ENCODE peak calls at places on chromosomes 4 and X, in six cellular contexts. N is endothelial cell; H is RPMI7951; E is GM23338; V is CD8-positive, alpha-beta memory T cell; D is AG09309. Y is an unnamed sample.

GRCh38 chr4:30720656-30721352 is 635 bp downstream of the PCDH7 start:
- DNase-seq in E (peak; percentile 64), D (no peak), V (no peak), N (peak; percentile 42), H (no peak), Y (no peak)

GRCh38 chrX:137565921-137566745 is at the start of gene ZIC3:
- DNase-seq in H (peak; percentile 36), E (peak; percentile 80), V (no peak), N (peak; percentile 72), D (no peak), Y (no peak)

GRCh38 chr4:11469900-11470708 is 41.4 kb upstream of the HS3ST1 start:
- DNase-seq in H (no peak), D (no peak), N (no peak), V (no peak), E (peak; percentile 22), Y (no peak)

GRCh38 chrX:38985375-38985774 is 184.1 kb downstream of the MID1IP1 start:
- DNase-seq in N (no peak), H (peak; percentile 18), E (peak; percentile 61), V (no peak), D (no peak), Y (no peak)

GRCh38 chr4:147778942-147779341 is 47.1 kb downstream of the ARHGAP10 start:
- DNase-seq in N (no peak), E (no peak), D (no peak), V (no peak), H (no peak), Y (no peak)

GRCh38 chr4:163554870-163555465 is 60.5 kb downstream of the TMA16 start:
- DNase-seq in H (peak; percentile 17), N (no peak), V (no peak), E (peak; percentile 59), D (no peak), Y (no peak)

GRCh38 chrX:107940095-107940494 is 42.1 kb downstream of the TEX13B start:
- DNase-seq in E (no peak), V (no peak), N (no peak), H (peak; percentile 56), D (no peak), Y (no peak)

GRCh38 chr4:112075129-112075753 is 70.0 kb upstream of the FAM241A start:
- DNase-seq in E (peak; percentile 77), N (peak; percentile 43), H (peak; percentile 59), D (no peak), V (no peak), Y (peak; percentile 30)

GRCh38 chrX:112687189-112687691 is 7.5 kb upstream of the LHFPL1 start:
- DNase-seq in V (no peak), N (no peak), D (no peak), H (no peak), E (no peak), Y (peak; percentile 51)

GRCh38 chrX:23434356-23434884 is 99.8 kb downstream of the PTCHD1 start:
- DNase-seq in N (no peak), H (peak; percentile 77), D (no peak), V (no peak), E (no peak), Y (peak; percentile 10)

GRCh38 chrX:132488092-132488749 is 617 bp downstream of the MBNL3 start:
- DNase-seq in D (no peak), V (no peak), N (no peak), H (peak; percentile 39), E (no peak), Y (no peak)

GRCh38 chr4:23135792-23136645 is 443.3 kb downstream of the GBA3 start:
- DNase-seq in V (no peak), E (peak; percentile 93), H (peak; percentile 41), N (peak; percentile 43), D (no peak), Y (no peak)

GRCh38 chrX:50615570-50616158 is 145.0 kb upstream of the DGKK start:
- DNase-seq in V (no peak), H (no peak), D (no peak), E (peak; percentile 12), N (no peak), Y (no peak)

GRCh38 chrX:101507372-101507771 is 22.1 kb downstream of the ARMCX4 start:
- DNase-seq in N (no peak), V (no peak), D (no peak), E (no peak), H (no peak), Y (no peak)

GRCh38 chrX:38880460-38880859 is 79.2 kb downstream of the MID1IP1 start:
- DNase-seq in N (no peak), E (no peak), D (no peak), H (peak; percentile 44), V (no peak), Y (no peak)

GRCh38 chrX:103913356-103914020 is 48.9 kb upstream of the TMSB15B start:
- DNase-seq in V (no peak), H (peak; percentile 0), D (no peak), E (peak; percentile 43), N (no peak), Y (no peak)

GRCh38 chr4:140071043-140071442 is 82.9 kb downstream of the MAML3 start:
- DNase-seq in H (no peak), E (no peak), D (no peak), N (no peak), V (no peak), Y (no peak)

GRCh38 chrX:18701621-18702361 is 5.7 kb upstream of the PPEF1 start:
- DNase-seq in E (no peak), N (no peak), H (peak; percentile 61), V (no peak), D (no peak), Y (no peak)

GRCh38 chr4:102344520-102344954 is 745 bp downstream of the SLC39A8 start:
- DNase-seq in V (peak; percentile 58), D (no peak), N (peak; percentile 61), E (peak; percentile 68), H (peak; percentile 49), Y (peak; percentile 8)